ENCODE peak calls at places on chromosomes 7 and 10, in four cellular contexts. Y is mesendoderm, W is IMR-90, E is H1. B is an unnamed sample.

GRCh38 chr10:62692085-62692484 is 112.4 kb upstream of the ADO start:
- DNase-seq in Y (peak; percentile 60), W (no peak), E (peak; percentile 52), B (peak; percentile 58)

GRCh38 chr7:95772298-95772770 is at the start of gene DYNC1I1:
- DNase-seq in Y (peak; percentile 85), W (peak; percentile 19), E (no peak), B (peak; percentile 65)

GRCh38 chr10:101576229-101576863 is 11.7 kb downstream of the POLL start:
- DNase-seq in Y (no peak), W (peak; percentile 38), E (no peak), B (no peak)

GRCh38 chr7:120273476-120273975 is 551 bp downstream of the KCND2 start:
- DNase-seq in Y (peak; percentile 71), W (no peak), E (peak; percentile 69), B (peak; percentile 70)

GRCh38 chr10:68423522-68423921 is 16.4 kb upstream of the RUFY2 start:
- DNase-seq in Y (no peak), W (no peak), E (no peak), B (no peak)

GRCh38 chr7:137169282-137169698 is 174.2 kb downstream of the PTN start:
- DNase-seq in Y (peak; percentile 94), W (peak; percentile 85), E (peak; percentile 65), B (peak; percentile 83)

GRCh38 chr7:121530251-121531174 is 134.4 kb upstream of the FAM3C start:
- DNase-seq in Y (peak; percentile 9), W (peak; percentile 81), E (no peak), B (no peak)

GRCh38 chr10:24723788-24724380 is at the start of gene ARHGAP21:
- DNase-seq in Y (peak; percentile 82), W (peak; percentile 68), E (peak; percentile 78), B (peak; percentile 61)

GRCh38 chr10:17123062-17123661 is 6.4 kb downstream of the CUBN start:
- DNase-seq in Y (no peak), W (peak; percentile 86), E (no peak), B (no peak)

GRCh38 chr10:81874878-81875679 is at the start of gene NRG3:
- DNase-seq in Y (peak; percentile 30), W (no peak), E (peak; percentile 54), B (no peak)
- H3K4me2 ChIP-seq in Y (peak within 1 kb of the TSS; percentile 90), W (no peak within 1 kb of the TSS), E (peak within 1 kb of the TSS; percentile 87), B (peak within 1 kb of the TSS; percentile 77)

GRCh38 chr10:71228875-71229720 is 16.7 kb downstream of the UNC5B start:
- DNase-seq in Y (peak; percentile 45), W (no peak), E (no peak), B (no peak)
- H3K23ac ChIP-seq in Y (no peak overlapping the region), W (no peak overlapping the region), E (no peak overlapping the region), B (no peak overlapping the region)

GRCh38 chr7:100371561-100372171 is 1.6 kb upstream of the PILRA start:
- DNase-seq in Y (peak; percentile 24), W (no peak), E (no peak), B (no peak)
- H4K5ac ChIP-seq in Y (no peak overlapping the region), W (peak overlapping the region; percentile 95), E (no peak overlapping the region), B (no peak overlapping the region)

GRCh38 chr10:44237364-44238034 is 147.4 kb downstream of the CXCL12 start:
- DNase-seq in Y (no peak), W (no peak), E (no peak), B (no peak)
- H3K4me2 ChIP-seq in Y (no peak overlapping the region), W (no peak overlapping the region), E (no peak overlapping the region), B (no peak overlapping the region)

DNA sequence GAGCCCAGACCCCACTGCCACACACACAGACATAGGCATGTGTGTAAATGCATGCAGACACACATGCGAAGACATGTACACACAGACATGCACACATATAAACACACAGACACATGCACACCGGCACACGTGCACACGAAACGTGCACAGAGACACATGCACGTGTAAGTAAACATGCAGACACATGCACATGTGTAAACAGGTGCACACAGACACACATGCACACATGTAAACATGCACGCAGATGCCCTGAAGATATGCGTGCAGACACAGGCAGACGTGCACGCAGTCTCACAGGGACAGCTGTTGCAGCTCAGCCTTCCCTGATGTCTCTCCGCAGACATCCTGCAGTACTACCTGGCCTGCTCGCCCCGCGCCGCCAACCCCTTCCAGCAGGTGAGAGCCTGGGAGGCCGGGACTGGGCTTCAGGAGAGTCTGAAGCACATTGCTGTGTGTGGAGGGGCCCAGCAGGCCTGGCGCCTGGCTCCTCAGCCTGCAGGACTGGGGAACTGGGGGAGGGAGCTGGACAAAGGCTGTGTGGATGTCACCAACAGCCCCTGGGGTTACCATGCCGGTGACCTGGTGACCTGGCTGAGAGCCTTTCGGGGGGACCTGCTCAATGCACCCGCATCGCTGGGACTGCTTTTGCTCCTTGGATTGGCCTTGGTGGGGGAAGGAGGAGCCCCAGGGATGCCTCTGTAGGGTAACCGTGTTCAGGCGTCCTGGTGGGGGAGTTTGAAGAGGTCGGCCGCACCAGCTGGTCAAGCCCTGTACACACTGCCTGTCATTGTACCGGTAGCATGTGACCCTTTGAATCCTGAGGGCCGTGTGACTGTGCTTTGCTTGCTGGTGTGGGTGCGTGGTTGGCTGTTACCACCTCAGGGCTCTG is 20.3 kb downstream of the TTYH3 start:
- DNase-seq in Y (no peak), W (no peak), E (no peak), B (no peak)
- H3K23ac ChIP-seq in Y (no peak overlapping the region), W (no peak overlapping the region), E (no peak overlapping the region), B (no peak overlapping the region)

GRCh38 chr7:9028012-9028411 is 594.6 kb downstream of the NXPH1 start:
- DNase-seq in Y (no peak), W (no peak), E (no peak), B (no peak)
- H4K5ac ChIP-seq in Y (no peak overlapping the region), W (no peak overlapping the region), E (no peak overlapping the region), B (no peak overlapping the region)

GRCh38 chr10:43041422-43042342 is 35.2 kb upstream of the RET start:
- DNase-seq in Y (no peak), W (no peak), E (peak; percentile 33), B (no peak)

GRCh38 chr10:43043342-43043772 is 33.5 kb upstream of the RET start:
- DNase-seq in Y (no peak), W (no peak), E (no peak), B (no peak)

GRCh38 chr10:43043773-43044394 is 33.0 kb upstream of the RET start:
- DNase-seq in Y (no peak), W (no peak), E (peak; percentile 51), B (peak; percentile 28)

GRCh38 chr10:43044444-43045245 is 32.2 kb upstream of the RET start:
- DNase-seq in Y (no peak), W (no peak), E (peak; percentile 50), B (peak; percentile 28)

DNA sequence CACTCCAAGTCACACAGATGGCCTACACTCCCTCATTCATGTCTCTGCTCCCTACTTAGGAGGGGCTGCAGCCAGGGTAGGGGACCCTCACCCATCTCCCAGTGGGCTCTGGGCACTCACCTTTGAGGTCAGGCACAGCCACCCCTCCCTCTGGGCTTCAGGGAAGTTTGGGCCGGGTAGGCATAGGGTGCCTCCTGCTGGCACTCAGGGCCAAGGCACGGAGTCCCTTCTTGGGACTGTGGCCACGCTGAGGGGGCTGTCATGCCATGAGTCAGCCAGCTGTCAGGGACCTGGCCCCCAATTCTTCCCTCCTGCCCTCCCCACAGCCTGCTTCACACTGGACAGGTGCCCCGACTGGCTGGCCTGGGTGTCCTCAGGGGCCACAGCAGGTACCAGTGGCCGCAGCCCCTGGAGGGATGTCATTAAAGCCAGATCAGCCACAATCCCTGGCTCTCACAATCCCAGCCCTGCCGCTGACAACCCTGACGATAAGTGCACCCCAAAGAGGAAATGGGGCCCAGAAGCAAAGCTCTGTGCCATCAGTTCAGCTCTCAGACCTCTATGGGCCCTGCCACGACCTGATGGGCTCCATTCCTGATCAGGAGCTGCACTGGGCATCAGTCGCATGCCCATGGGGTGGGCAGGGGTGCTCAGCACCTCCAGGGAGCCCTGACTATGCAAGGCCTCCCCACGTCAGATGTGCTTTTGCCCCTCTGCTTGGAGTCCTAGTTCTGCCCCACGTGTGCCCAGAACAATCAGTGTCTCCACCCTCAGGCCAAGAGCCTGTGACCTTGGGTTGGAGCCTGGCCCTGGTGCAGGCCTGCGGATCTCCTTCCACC is 34.1 kb upstream of the RET start:
- DNase-seq in Y (peak; percentile 27), W (no peak), E (peak; percentile 56), B (peak; percentile 44)
- H3K4me2 ChIP-seq in Y (no peak overlapping the region), W (no peak overlapping the region), E (no peak overlapping the region), B (no peak overlapping the region)

GRCh38 chr10:131771634-131772358 is 129.0 kb upstream of the PPP2R2D start:
- DNase-seq in Y (no peak), W (no peak), E (no peak), B (no peak)
- H3K23ac ChIP-seq in Y (no peak overlapping the region), W (no peak overlapping the region), E (no peak overlapping the region), B (no peak overlapping the region)

DNA sequence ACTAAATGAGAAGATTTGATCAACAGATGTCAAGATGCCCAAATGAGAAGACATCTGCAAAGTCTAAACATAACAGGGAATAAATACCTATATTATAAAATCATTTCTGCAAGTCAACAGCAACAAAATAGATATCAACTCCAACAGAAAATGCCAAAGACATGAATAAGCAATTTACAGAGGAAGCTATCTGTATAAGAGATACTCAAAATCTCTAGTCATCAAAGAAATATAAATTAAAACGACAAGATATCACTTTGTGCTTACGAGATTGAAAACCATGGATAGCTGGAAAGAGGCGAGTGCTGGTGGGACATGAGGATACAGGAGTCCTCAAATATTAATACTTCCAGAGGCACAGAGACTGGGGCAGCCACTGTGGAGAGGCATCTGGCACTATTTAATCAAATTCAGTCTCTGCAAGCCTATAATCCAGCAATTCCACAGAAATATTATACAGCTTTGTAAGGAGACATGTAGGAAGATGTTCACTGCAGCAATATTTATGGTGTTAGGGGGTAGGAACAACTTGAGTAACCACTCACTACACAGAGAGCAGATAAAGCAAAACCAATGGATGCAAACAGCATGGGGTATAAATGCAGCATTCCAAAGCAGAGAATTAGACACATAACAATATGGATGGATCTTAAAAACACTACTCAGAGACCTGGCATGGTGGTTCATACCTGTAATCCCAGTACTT is 4.8 kb downstream of the DNMBP start:
- DNase-seq in Y (no peak), W (no peak), E (no peak), B (no peak)
- H4K5ac ChIP-seq in Y (no peak overlapping the region), W (peak overlapping the region; percentile 56), E (no peak overlapping the region), B (no peak overlapping the region)

B was measured in H9.